ENCODE peak calls at places on chromosomes 4 and X, in four cellular contexts. U is AG10803, D is Calu3, O is heart right ventricle. C is an unnamed sample.
A peak's percentile ranks its signal among the peaks of the same experiment; 100 is the strongest.

GRCh38 chrX:17860811-17861495 is at the start of gene RAI2:
- DNase-seq in U (no peak), D (peak; percentile 19), O (peak; percentile 25), C (peak; percentile 60)

GRCh38 chrX:40152706-40153334 is 55.1 kb upstream of the BCOR start:
- DNase-seq in U (no peak), D (peak; percentile 71), O (peak; percentile 44), C (no peak)

GRCh38 chr4:89284828-89285227 is 22.8 kb downstream of the GPRIN3 start:
- DNase-seq in U (no peak), D (peak; percentile 23), O (no peak), C (no peak)

GRCh38 chrX:126824596-126824995 is 5.1 kb downstream of the PRR32 start:
- DNase-seq in U (no peak), D (no peak), O (no peak), C (no peak)

GRCh38 chrX:5916945-5917344 is 311.7 kb downstream of the NLGN4X start:
- DNase-seq in U (no peak), D (no peak), O (no peak), C (no peak)

GRCh38 chrX:85084770-85085393 is 81.2 kb downstream of the APOOL start:
- DNase-seq in U (peak; percentile 31), D (peak; percentile 12), O (no peak), C (no peak)

GRCh38 chrX:103398321-103398937 is 22.1 kb downstream of the BEX3 start:
- DNase-seq in U (peak; percentile 79), D (peak; percentile 16), O (no peak), C (no peak)

GRCh38 chr4:21811576-21811975 is 137.0 kb downstream of the KCNIP4 start:
- DNase-seq in U (peak; percentile 82), D (no peak), O (no peak), C (no peak)

GRCh38 chr4:38204317-38205060 is 244.3 kb downstream of the PTTG2 start:
- DNase-seq in U (no peak), D (no peak), O (no peak), C (no peak)

GRCh38 chrX:135112096-135112729 is 8.1 kb downstream of the ETDB start:
- DNase-seq in U (peak; percentile 17), D (peak; percentile 54), O (no peak), C (no peak)

GRCh38 chrX:71870337-71871098 is 40.1 kb upstream of the NHSL2 start:
- DNase-seq in U (no peak), D (peak; percentile 57), O (no peak), C (peak; percentile 25)

GRCh38 chr4:190014771-190015537 is 12.1 kb downstream of the FRG2 start:
- DNase-seq in U (no peak), D (no peak), O (no peak), C (no peak)

GRCh38 chrX:130055899-130056298 is 54.4 kb downstream of the ELF4 start:
- DNase-seq in U (no peak), D (no peak), O (no peak), C (no peak)

GRCh38 chrX:124098089-124098488 is 136.6 kb downstream of the STAG2 start:
- DNase-seq in U (peak; percentile 47), D (peak; percentile 20), O (no peak), C (no peak)

GRCh38 chr4:120096508-120097297 is 30.1 kb upstream of the MAD2L1 start:
- DNase-seq in U (no peak), D (no peak), O (no peak), C (no peak)

GRCh38 chrX:68681443-68681941 is 34.0 kb downstream of the STARD8 start:
- DNase-seq in U (peak; percentile 59), D (no peak), O (no peak), C (no peak)

GRCh38 chr4:183411291-183411861 is 33.1 kb upstream of the CDKN2AIP start:
- DNase-seq in U (no peak), D (peak; percentile 41), O (no peak), C (no peak)

GRCh38 chr4:67712000-67712625 is 11.2 kb upstream of the UBA6 start:
- DNase-seq in U (no peak), D (no peak), O (no peak), C (no peak)

GRCh38 chrX:147741776-147742175 is 169.9 kb upstream of the FMR1 start:
- DNase-seq in U (no peak), D (no peak), O (no peak), C (no peak)

GRCh38 chrX:2928127-2928582 is 984 bp downstream of the ARSD start:
- DNase-seq in U (no peak), D (peak; percentile 44), O (peak; percentile 34), C (no peak)

GRCh38 chr4:139786494-139787354 is 121.1 kb downstream of the MGST2 start:
- DNase-seq in U (no peak), D (peak; percentile 6), O (no peak), C (no peak)

GRCh38 chrX:48937065-48937907 is 18.5 kb upstream of the PIM2 start:
- DNase-seq in U (no peak), D (no peak), O (peak; percentile 34), C (no peak)

GRCh38 chr4:176534566-176534965 is 214.8 kb downstream of the SPCS3 start:
- DNase-seq in U (peak; percentile 87), D (peak; percentile 40), O (no peak), C (no peak)

GRCh38 chr4:169121920-169122319 is 111.9 kb upstream of the CBR4 start:
- DNase-seq in U (no peak), D (no peak), O (no peak), C (no peak)

GRCh38 chr4:19254476-19254875 is 997.2 kb upstream of the SLIT2 start:
- DNase-seq in U (no peak), D (no peak), O (no peak), C (no peak)

GRCh38 chrX:35800479-35800878 is 2.3 kb downstream of the MAGEB16 start:
- DNase-seq in U (no peak), D (no peak), O (no peak), C (no peak)

GRCh38 chr4:98143001-98143899 is at the start of gene STPG2:
- DNase-seq in U (peak; percentile 90), D (peak; percentile 92), O (peak; percentile 90), C (peak; percentile 86)
- TF ChIP-seq CTCF in U (peak; percentile 41), D (peak; percentile 37), O (peak; percentile 48), C (peak; percentile 68)

GRCh38 chr4:53477666-53478065 is 100.2 kb downstream of the FIP1L1 start:
- DNase-seq in U (peak; percentile 38), D (no peak), O (no peak), C (no peak)

GRCh38 chr4:53474178-53474577 is 96.7 kb downstream of the FIP1L1 start:
- DNase-seq in U (no peak), D (no peak), O (no peak), C (no peak)

GRCh38 chr4:53478671-53479456 is 101.4 kb downstream of the FIP1L1 start:
- DNase-seq in U (peak; percentile 92), D (no peak), O (no peak), C (no peak)

GRCh38 chr4:53477038-53477565 is 99.7 kb downstream of the FIP1L1 start:
- DNase-seq in U (peak; percentile 36), D (no peak), O (no peak), C (no peak)

DNA sequence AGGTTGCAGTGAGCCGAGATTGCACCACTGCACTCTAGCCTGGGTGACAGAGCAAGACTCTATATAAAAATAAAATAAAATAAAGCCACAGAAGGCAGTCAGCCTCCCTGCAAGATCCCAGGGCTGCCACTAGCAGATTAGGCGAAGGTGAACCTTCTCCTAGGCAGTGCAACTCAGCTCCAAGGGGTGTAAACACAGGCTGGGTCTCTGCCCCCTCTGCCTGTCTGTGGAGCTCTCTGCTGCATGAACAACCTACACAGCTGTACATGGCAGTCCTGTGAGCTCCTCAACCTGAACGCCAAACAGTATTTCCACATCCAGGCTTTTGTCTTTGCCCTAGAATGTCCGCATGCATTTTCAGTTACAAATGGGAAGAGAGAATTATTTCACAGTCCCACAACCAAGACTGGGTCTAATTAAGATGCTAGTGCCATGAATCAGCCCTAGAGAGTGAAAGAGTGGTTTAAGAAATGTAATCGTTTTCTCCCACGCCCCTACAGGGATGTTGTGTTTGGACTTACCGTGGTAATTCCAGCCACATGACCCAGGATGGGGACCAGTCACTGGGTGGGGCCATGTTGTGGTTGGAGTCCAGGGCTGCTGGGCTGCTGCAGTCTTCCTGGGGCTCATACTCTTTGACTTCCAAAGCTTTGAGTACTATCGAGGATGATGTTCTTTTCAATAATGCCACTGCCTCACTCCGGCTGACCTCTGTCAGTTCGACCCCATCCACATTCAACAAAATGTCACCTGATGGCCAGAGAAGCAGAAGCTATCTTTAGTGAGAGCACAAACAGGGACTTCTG is 99.0 kb downstream of the FIP1L1 start:
- DNase-seq in U (peak; percentile 100), D (no peak), O (no peak), C (no peak)
- TF ChIP-seq CTCF in U (no peak), D (no peak), O (no peak), C (no peak)

GRCh38 chr4:95362906-95363578 is 185.7 kb downstream of the UNC5C start:
- DNase-seq in U (no peak), D (no peak), O (no peak), C (no peak)
- TF ChIP-seq CTCF in U (no peak), D (no peak), O (no peak), C (peak; percentile 38)

GRCh38 chr4:24582235-24582863 is 2.0 kb downstream of the DHX15 start:
- DNase-seq in U (no peak), D (no peak), O (no peak), C (no peak)

GRCh38 chr4:24589448-24589847 is 5.1 kb upstream of the DHX15 start:
- DNase-seq in U (no peak), D (no peak), O (no peak), C (no peak)

GRCh38 chr4:24588216-24588954 is 4.0 kb upstream of the DHX15 start:
- DNase-seq in U (no peak), D (no peak), O (no peak), C (no peak)

GRCh38 chr4:24583451-24584174 is 741 bp downstream of the DHX15 start:
- DNase-seq in U (peak; percentile 34), D (peak; percentile 61), O (peak; percentile 69), C (peak; percentile 59)

GRCh38 chr4:24584175-24584850 is at the start of gene DHX15:
- DNase-seq in U (peak; percentile 97), D (peak; percentile 89), O (peak; percentile 95), C (peak; percentile 85)
- TF ChIP-seq CTCF in U (no peak), D (no peak), O (no peak), C (no peak)

GRCh38 chr4:128424524-128425195 is 137.0 kb upstream of the PGRMC2 start:
- DNase-seq in U (peak; percentile 73), D (no peak), O (no peak), C (no peak)

GRCh38 chr4:128428397-128428796 is 140.8 kb upstream of the PGRMC2 start:
- DNase-seq in U (no peak), D (no peak), O (no peak), C (no peak)

GRCh38 chr4:128427832-128428366 is 140.3 kb upstream of the PGRMC2 start:
- DNase-seq in U (peak; percentile 78), D (peak; percentile 65), O (peak; percentile 21), C (no peak)
- TF ChIP-seq CTCF in U (peak; percentile 62), D (peak; percentile 36), O (peak; percentile 56), C (no peak)

C was measured in progenitor cell of endocrine pancreas.